ENCODE peak calls at places on chromosomes 13 and 19, in five cellular contexts. D is GM13976, K is endothelial cell, G is AG20443, A is brain microvascular endothelial cell. V is an unnamed sample.

GRCh38 chr13:110771194-110771593 is 57.7 kb downstream of the ING1 start:
- DNase-seq in D (no peak), K (no peak), G (no peak), A (peak; percentile 29), V (no peak)

GRCh38 chr19:30781519-30781918 is 409.3 kb downstream of the ZNF536 start:
- DNase-seq in D (peak; percentile 2), K (no peak), G (no peak), A (no peak), V (no peak)

GRCh38 chr19:34269968-34270621 is 15.7 kb downstream of the GARRE1 start:
- DNase-seq in D (peak; percentile 53), K (peak; percentile 54), G (peak; percentile 56), A (peak; percentile 48), V (peak; percentile 31)

GRCh38 chr13:32824671-32825070 is 191.6 kb upstream of the KL start:
- DNase-seq in D (no peak), K (no peak), G (peak; percentile 75), A (peak; percentile 91), V (no peak)

GRCh38 chr19:5246554-5247155 is 94.0 kb downstream of the PTPRS start:
- DNase-seq in D (peak; percentile 60), K (no peak), G (no peak), A (no peak), V (no peak)

GRCh38 chr13:99363391-99363790 is 56.2 kb upstream of the GPR183 start:
- DNase-seq in D (no peak), K (no peak), G (no peak), A (no peak), V (no peak)

GRCh38 chr19:45492627-45493470 is 4.0 kb downstream of the RTN2 start:
- DNase-seq in D (peak; percentile 84), K (peak; percentile 47), G (peak; percentile 71), A (peak; percentile 61), V (peak; percentile 52)

GRCh38 chr19:49555600-49556411 is 24.6 kb downstream of the NOSIP start:
- DNase-seq in D (no peak), K (peak; percentile 72), G (peak; percentile 85), A (no peak), V (peak; percentile 74)

GRCh38 chr19:56245062-56245740 is 27.3 kb upstream of the EDDM13 start:
- DNase-seq in D (no peak), K (no peak), G (peak; percentile 54), A (no peak), V (no peak)

GRCh38 chr19:12365094-12365371 is 450 bp downstream of the ZNF442 start:
- DNase-seq in D (no peak), K (no peak), G (peak; percentile 63), A (peak; percentile 12), V (no peak)

GRCh38 chr19:19457691-19458090 is 52.2 kb downstream of the GATAD2A start:
- DNase-seq in D (no peak), K (no peak), G (no peak), A (no peak), V (no peak)

GRCh38 chr19:41872384-41872774 is 4.7 kb upstream of the CD79A start:
- DNase-seq in D (no peak), K (no peak), G (no peak), A (no peak), V (no peak)

GRCh38 chr13:73809561-73809960 is 324.6 kb downstream of the KLF12 start:
- DNase-seq in D (no peak), K (no peak), G (no peak), A (peak; percentile 32), V (no peak)

GRCh38 chr19:1223018-1223855 is 14.6 kb downstream of the CBARP start:
- DNase-seq in D (peak; percentile 77), K (no peak), G (no peak), A (no peak), V (peak; percentile 65)

GRCh38 chr13:96984061-96984508 is 10.2 kb downstream of the OXGR1 start:
- DNase-seq in D (peak; percentile 49), K (peak; percentile 28), G (no peak), A (no peak), V (no peak)

GRCh38 chr13:31851201-31851600 is 111.9 kb downstream of the RXFP2 start:
- DNase-seq in D (no peak), K (no peak), G (no peak), A (no peak), V (no peak)

GRCh38 chr13:35903075-35903474 is 228.1 kb downstream of the DCLK1 start:
- DNase-seq in D (no peak), K (no peak), G (no peak), A (no peak), V (no peak)

GRCh38 chr19:54399189-54399588 is 16.1 kb upstream of the TTYH1 start:
- DNase-seq in D (no peak), K (no peak), G (no peak), A (no peak), V (no peak)

GRCh38 chr19:18774782-18775444 is 16.2 kb downstream of the COMP start:
- DNase-seq in D (no peak), K (no peak), G (no peak), A (no peak), V (no peak)

GRCh38 chr13:90321281-90321931 is 1026.1 kb upstream of the MIR17HG start:
- DNase-seq in D (no peak), K (no peak), G (no peak), A (no peak), V (no peak)

GRCh38 chr13:102091231-102091630 is 310.6 kb downstream of the FGF14 start:
- DNase-seq in D (no peak), K (peak; percentile 10), G (no peak), A (peak; percentile 7), V (no peak)

GRCh38 chr19:7789447-7789846 is 26.4 kb downstream of the CLEC4M start:
- DNase-seq in D (peak; percentile 54), K (no peak), G (no peak), A (no peak), V (no peak)

GRCh38 chr13:113801289-113801961 is 42.4 kb downstream of the TMEM255B start:
- DNase-seq in D (no peak), K (no peak), G (no peak), A (no peak), V (no peak)

GRCh38 chr19:355134-355533 is 10.5 kb upstream of the MIER2 start:
- DNase-seq in D (no peak), K (no peak), G (no peak), A (no peak), V (no peak)

GRCh38 chr19:15280915-15281683 is 48.9 kb upstream of the EPHX3 start:
- DNase-seq in D (no peak), K (no peak), G (peak; percentile 87), A (peak; percentile 69), V (peak; percentile 58)

GRCh38 chr19:7197169-7197759 is 97.0 kb downstream of the INSR start:
- DNase-seq in D (peak; percentile 87), K (peak; percentile 77), G (peak; percentile 91), A (peak; percentile 90), V (peak; percentile 83)

GRCh38 chr13:21012211-21012610 is 49.2 kb downstream of the LATS2 start:
- DNase-seq in D (no peak), K (no peak), G (no peak), A (no peak), V (no peak)